ENCODE peak calls at places on chromosomes 1 and 21, in seven cellular contexts. T, V, A, L, G, Q and B are unnamed samples.
A peak's percentile ranks its signal among the peaks of the same experiment; 100 is the strongest.

GRCh38 chr1:208825305-208825704 is 581.1 kb upstream of the PLXNA2 start:
- DNase-seq in T (no peak), V (no peak), A (no peak), L (no peak), G (no peak), Q (no peak), B (no peak)

GRCh38 chr1:59761440-59761839 is 53.3 kb upstream of the HOOK1 start:
- DNase-seq in T (no peak), V (no peak), A (no peak), L (no peak), G (no peak), Q (no peak), B (no peak)

GRCh38 chr1:40379785-40380452 is 6.4 kb downstream of the SMAP2 start:
- DNase-seq in T (peak; percentile 63), V (no peak), A (no peak), L (no peak), G (no peak), Q (peak; percentile 69), B (no peak)

GRCh38 chr21:44259082-44259705 is 2.5 kb downstream of the DNMT3L start:
- DNase-seq in T (peak; percentile 8), V (no peak), A (no peak), L (no peak), G (no peak), Q (peak; percentile 45), B (no peak)

GRCh38 chr1:77385551-77385950 is 103.7 kb downstream of the AK5 start:
- DNase-seq in T (no peak), V (no peak), A (no peak), L (no peak), G (no peak), Q (no peak), B (no peak)

GRCh38 chr1:180182721-180183311 is 28.1 kb downstream of the QSOX1 start:
- DNase-seq in T (no peak), V (no peak), A (peak; percentile 41), L (no peak), G (peak; percentile 51), Q (no peak), B (no peak)

GRCh38 chr1:207084701-207085180 is 3.9 kb upstream of the C4BPB start:
- DNase-seq in T (peak; percentile 77), V (peak; percentile 59), A (no peak), L (peak; percentile 71), G (no peak), Q (peak; percentile 71), B (peak; percentile 53)

GRCh38 chr21:36483095-36483494 is 3.2 kb upstream of the CLDN14 start:
- DNase-seq in T (no peak), V (no peak), A (no peak), L (no peak), G (no peak), Q (no peak), B (no peak)

GRCh38 chr21:33318087-33318486 is 6.7 kb upstream of the IFNAR1 start:
- DNase-seq in T (no peak), V (no peak), A (no peak), L (no peak), G (no peak), Q (no peak), B (no peak)

GRCh38 chr21:37849703-37850102 is 66.6 kb downstream of the KCNJ6 start:
- DNase-seq in T (peak; percentile 91), V (peak; percentile 49), A (no peak), L (no peak), G (no peak), Q (peak; percentile 74), B (no peak)

GRCh38 chr1:211688421-211688820 is 13.0 kb upstream of the NEK2 start:
- DNase-seq in T (no peak), V (no peak), A (no peak), L (no peak), G (no peak), Q (no peak), B (no peak)

GRCh38 chr1:246068619-246069509 is 438.2 kb downstream of the SMYD3 start:
- DNase-seq in T (no peak), V (no peak), A (no peak), L (no peak), G (no peak), Q (no peak), B (no peak)

GRCh38 chr1:183185941-183186490 is at the start of gene LAMC2:
- DNase-seq in T (peak; percentile 78), V (peak; percentile 36), A (peak; percentile 81), L (peak; percentile 84), G (peak; percentile 81), Q (peak; percentile 25), B (no peak)

GRCh38 chr1:81142099-81142776 is 658.5 kb upstream of the ADGRL2 start:
- DNase-seq in T (peak; percentile 80), V (peak; percentile 52), A (no peak), L (no peak), G (no peak), Q (peak; percentile 72), B (no peak)

GRCh38 chr1:206714331-206715058 is 29.8 kb downstream of the MAPKAPK2 start:
- DNase-seq in T (peak; percentile 56), V (no peak), A (peak; percentile 57), L (no peak), G (peak; percentile 28), Q (no peak), B (no peak)

GRCh38 chr1:41536296-41536695 is 51.8 kb upstream of the EDN2 start:
- DNase-seq in T (no peak), V (no peak), A (peak; percentile 27), L (no peak), G (peak; percentile 48), Q (no peak), B (no peak)

GRCh38 chr1:54151013-54151412 is 1.8 kb downstream of the CDCP2 start:
- DNase-seq in T (no peak), V (no peak), A (no peak), L (no peak), G (no peak), Q (no peak), B (no peak)

GRCh38 chr1:85137660-85138059 is 63.2 kb downstream of the SYDE2 start:
- DNase-seq in T (peak; percentile 18), V (no peak), A (peak; percentile 88), L (peak; percentile 10), G (peak; percentile 88), Q (no peak), B (no peak)

GRCh38 chr1:57122031-57122430 is 156.2 kb upstream of the C8B start:
- DNase-seq in T (no peak), V (no peak), A (no peak), L (no peak), G (no peak), Q (no peak), B (no peak)

GRCh38 chr1:64505944-64506658 is 36.2 kb downstream of the CACHD1 start:
- DNase-seq in T (peak; percentile 31), V (no peak), A (peak; percentile 60), L (no peak), G (peak; percentile 66), Q (no peak), B (no peak)

GRCh38 chr1:86821956-86822355 is 92.0 kb downstream of the SELENOF start:
- DNase-seq in T (no peak), V (no peak), A (no peak), L (no peak), G (no peak), Q (no peak), B (no peak)

DNA sequence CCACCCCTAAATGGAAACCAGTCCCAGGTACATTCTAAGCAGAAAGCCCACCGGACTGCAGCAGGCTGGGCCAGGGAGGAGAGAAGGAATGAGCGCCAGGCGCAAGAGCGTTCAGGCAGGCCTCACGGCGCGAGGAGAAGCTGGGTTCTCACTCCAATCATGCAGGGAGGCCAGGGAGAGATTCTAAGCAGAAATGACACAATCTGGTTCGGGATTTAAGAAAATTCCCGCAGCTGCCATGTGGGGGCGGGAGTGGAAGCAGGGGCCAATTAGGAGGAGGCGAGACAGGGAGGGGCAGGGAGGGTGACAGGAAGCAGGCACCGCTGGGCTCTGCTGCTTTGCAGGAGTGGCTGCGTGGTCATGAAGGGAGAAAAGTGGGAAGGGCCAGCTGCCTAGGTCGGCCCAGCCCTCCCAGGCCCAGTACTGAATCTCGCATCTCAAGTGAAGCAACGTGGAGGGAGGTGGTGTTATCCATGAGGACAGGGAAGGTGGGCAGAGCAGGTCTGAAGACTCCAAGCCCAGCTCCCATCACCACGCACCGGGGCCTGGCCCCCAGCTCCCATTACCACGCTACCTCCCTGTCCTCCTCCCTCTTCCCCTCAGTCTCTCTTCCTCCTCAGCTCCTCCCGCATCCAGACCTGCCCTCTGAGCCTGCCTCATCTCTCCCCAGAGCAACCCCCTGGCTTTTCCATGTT is 11.8 kb downstream of the NPHP4 start:
- DNase-seq in T (peak; percentile 18), V (peak; percentile 21), A (peak; percentile 36), L (no peak), G (peak; percentile 69), Q (peak; percentile 77), B (no peak)
- TF ChIP-seq CTCF in T (no peak), V (peak; percentile 38), A (no peak), L (no peak), G (no peak), Q (peak; percentile 31), B (no peak)

GRCh38 chr1:230083746-230084407 is 16.8 kb downstream of the GALNT2 start:
- DNase-seq in T (no peak), V (no peak), A (no peak), L (no peak), G (no peak), Q (no peak), B (no peak)
- H3K4me3 ChIP-seq in T (peak overlapping the region; percentile 9), V (no peak overlapping the region), A (no peak overlapping the region), L (no peak overlapping the region), G (no peak overlapping the region), Q (peak overlapping the region; percentile 22), B (no peak overlapping the region)

DNA sequence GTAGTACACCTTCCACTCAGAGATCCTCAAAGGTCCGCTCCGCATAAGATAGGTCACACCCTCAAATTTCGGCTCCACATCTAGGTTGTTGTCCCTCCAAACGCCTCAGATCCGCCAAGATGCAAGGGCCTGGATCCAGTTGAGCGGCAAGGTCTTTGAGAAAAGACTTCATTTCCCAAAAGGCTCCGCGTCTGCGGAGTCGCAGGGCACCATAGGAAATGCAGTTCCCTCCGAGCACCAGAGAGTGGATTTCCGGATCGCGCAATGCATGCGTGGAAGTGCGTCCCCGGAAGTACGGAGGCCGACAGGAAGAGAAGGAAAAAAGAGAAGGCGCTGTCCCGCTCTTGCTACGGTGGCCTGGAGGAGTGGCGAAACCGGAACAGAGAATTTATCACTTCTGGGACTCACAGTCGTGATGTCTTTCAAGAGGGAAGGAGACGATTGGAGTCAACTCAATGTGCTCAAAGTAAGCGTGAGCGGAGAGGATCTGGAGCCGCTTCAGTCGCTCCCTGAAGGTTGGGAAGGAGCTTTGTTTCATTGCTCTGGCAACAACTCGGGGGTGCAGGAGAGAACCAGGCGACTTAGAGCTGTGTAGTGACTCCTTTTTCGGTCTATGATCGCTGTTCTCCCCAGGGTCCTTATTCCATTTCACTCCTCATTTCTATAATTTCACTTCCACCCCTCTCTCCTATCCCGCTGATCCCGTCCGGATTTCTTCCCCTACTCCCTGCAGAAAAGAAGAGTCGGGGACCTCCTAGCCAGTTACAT is at the start of the genes LYSMD1 and SCNM1:
- DNase-seq in T (peak; percentile 99), V (peak; percentile 99), A (peak; percentile 92), L (peak; percentile 96), G (peak; percentile 96), Q (peak; percentile 99), B (peak; percentile 99)
- TF ChIP-seq CTCF in T (no peak), V (no peak), A (no peak), L (no peak), G (no peak), Q (no peak), B (no peak)

DNA sequence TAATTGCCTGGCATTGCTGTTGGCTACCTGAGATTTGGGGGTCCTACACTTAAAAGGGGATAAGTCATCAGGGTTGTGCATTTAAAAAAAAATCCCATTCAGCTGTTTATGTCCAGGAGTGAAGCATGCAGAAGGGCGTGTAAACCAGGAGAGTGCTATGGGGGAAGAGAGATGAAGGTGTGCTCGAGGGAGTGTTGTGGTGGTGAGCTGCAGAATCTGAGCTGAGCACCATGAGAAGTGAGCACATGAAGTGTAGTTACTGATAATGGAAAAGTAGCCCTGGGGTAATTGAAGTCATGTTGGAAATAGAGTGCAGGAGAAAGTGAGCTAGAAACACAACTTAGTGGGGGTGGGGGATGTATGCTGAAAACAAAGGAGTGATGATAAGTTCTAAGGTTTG is 705 bp downstream of the FCRL1 start:
- DNase-seq in T (no peak), V (no peak), A (no peak), L (no peak), G (no peak), Q (no peak), B (no peak)
- H3K4me3 ChIP-seq in T (no peak overlapping the region), V (no peak overlapping the region), A (no peak overlapping the region), L (no peak overlapping the region), G (no peak overlapping the region), Q (no peak overlapping the region), B (no peak overlapping the region)